ENCODE peak calls at places on chromosome 22, in eight cellular contexts. W is RWPE1, C is occipital lobe, I is A172, U is D721Med, Y is tibial nerve, P is GM06990, X is HepG2. B is an unnamed sample.

GRCh38 chr22:40007826-40008710 is 13.3 kb downstream of the FAM83F start:
- DNase-seq in W (no peak), C (no peak), I (no peak), U (no peak), Y (no peak), P (no peak), X (no peak), B (no peak)

GRCh38 chr22:38788016-38788415 is 5.9 kb downstream of the DNAL4 start:
- DNase-seq in W (no peak), C (no peak), I (peak), U (no peak), Y (no peak), P (no peak), X (no peak), B (no peak)

GRCh38 chr22:32511274-32511673 is 36.7 kb downstream of the FBXO7 start:
- DNase-seq in W (no peak), C (no peak), I (no peak), U (no peak), Y (no peak), P (no peak), X (no peak), B (no peak)

GRCh38 chr22:17990167-17990566 is 34.2 kb downstream of the MICAL3 start:
- DNase-seq in W (no peak), C (no peak), I (peak), U (no peak), Y (no peak), P (no peak), X (no peak), B (no peak)

GRCh38 chr22:49737101-49737551 is 90.5 kb downstream of the BRD1 start:
- DNase-seq in W (no peak), C (no peak), I (no peak), U (no peak), Y (no peak), P (no peak), X (no peak), B (no peak)

GRCh38 chr22:17159504-17159951 is 451 bp upstream of the HDHD5 start:
- DNase-seq in W (peak), C (peak), I (peak), U (peak), Y (no peak), P (no peak), X (no peak), B (no peak)

GRCh38 chr22:19378362-19378711 is 53.2 kb downstream of the HIRA start:
- DNase-seq in W (no peak), C (no peak), I (no peak), U (no peak), Y (no peak), P (no peak), X (no peak), B (no peak)

GRCh38 chr22:46086577-46087335 is 63.6 kb upstream of the PPARA start:
- DNase-seq in W (no peak), C (no peak), I (no peak), U (no peak), Y (peak), P (no peak), X (no peak), B (no peak)

GRCh38 chr22:24181088-24181995 is at the start of gene SUSD2:
- DNase-seq in W (no peak), C (no peak), I (no peak), U (no peak), Y (no peak), P (no peak), X (peak), B (no peak)

GRCh38 chr22:44455151-44455962 is 42.7 kb downstream of the RTL6 start:
- DNase-seq in W (no peak), C (no peak), I (peak), U (no peak), Y (no peak), P (peak), X (no peak), B (no peak)

GRCh38 chr22:20987375-20987774 is 5.3 kb downstream of the LZTR1 start:
- DNase-seq in W (no peak), C (no peak), I (no peak), U (no peak), Y (no peak), P (no peak), X (no peak), B (no peak)

GRCh38 chr22:39920134-39920743 is 19.4 kb downstream of the GRAP2 start:
- DNase-seq in W (no peak), C (no peak), I (no peak), U (no peak), Y (no peak), P (no peak), X (no peak), B (no peak)

GRCh38 chr22:38657248-38657909 is 941 bp downstream of the CBY1 start:
- DNase-seq in W (peak), C (no peak), I (no peak), U (no peak), Y (no peak), P (peak), X (peak), B (no peak)

GRCh38 chr22:35315855-35316745 is 16.4 kb downstream of the TOM1 start:
- DNase-seq in W (no peak), C (no peak), I (no peak), U (no peak), Y (peak), P (no peak), X (no peak), B (no peak)

GRCh38 chr22:49930128-49930527 is 11.7 kb downstream of the CRELD2 start:
- DNase-seq in W (no peak), C (no peak), I (no peak), U (no peak), Y (no peak), P (no peak), X (no peak), B (no peak)

GRCh38 chr22:30861688-30862552 is 106.7 kb downstream of the MORC2 start:
- DNase-seq in W (no peak), C (no peak), I (no peak), U (no peak), Y (peak), P (no peak), X (no peak), B (no peak)

GRCh38 chr22:33919591-33920501 is at the start of gene LARGE1:
- DNase-seq in W (no peak), C (no peak), I (no peak), U (no peak), Y (peak), P (peak), X (peak), B (peak)

GRCh38 chr22:47161631-47162030 is 399.2 kb downstream of the TBC1D22A start:
- DNase-seq in W (no peak), C (no peak), I (no peak), U (no peak), Y (no peak), P (no peak), X (no peak), B (no peak)

GRCh38 chr22:47237890-47238480 is 475.5 kb downstream of the TBC1D22A start:
- DNase-seq in W (no peak), C (no peak), I (no peak), U (no peak), Y (no peak), P (no peak), X (no peak), B (no peak)

GRCh38 chr22:42931421-42932196 is 74.5 kb upstream of the ARFGAP3 start:
- DNase-seq in W (no peak), C (no peak), I (no peak), U (no peak), Y (no peak), P (peak), X (no peak), B (no peak)

GRCh38 chr22:39224550-39224949 is 20.2 kb downstream of the PDGFB start:
- DNase-seq in W (no peak), C (no peak), I (no peak), U (no peak), Y (no peak), P (no peak), X (no peak), B (no peak)

GRCh38 chr22:32864596-32864995 is 63.1 kb downstream of the TIMP3 start:
- DNase-seq in W (no peak), C (no peak), I (no peak), U (no peak), Y (no peak), P (no peak), X (no peak), B (no peak)

GRCh38 chr22:48739348-48740085 is 1088.2 kb downstream of the BRD1 start:
- DNase-seq in W (no peak), C (no peak), I (no peak), U (no peak), Y (no peak), P (no peak), X (no peak), B (no peak)

GRCh38 chr22:35328472-35328885 is 28.8 kb downstream of the TOM1 start:
- DNase-seq in W (no peak), C (no peak), I (no peak), U (no peak), Y (no peak), P (no peak), X (peak), B (no peak)

GRCh38 chr22:39617342-39617741 is 46.8 kb downstream of the CACNA1I start:
- DNase-seq in W (no peak), C (peak), I (no peak), U (no peak), Y (no peak), P (no peak), X (no peak), B (peak)